ENCODE peak calls at places on chromosomes 12 and 14, in seven cellular contexts. U is aorta, T is SJSA1, F is body of pancreas, L is tibial artery, N is HCT116, X is ovary. A is an unnamed sample. For H3K9me3, the result is how much of the 10 kb centered on the place peaks cover.

GRCh38 chr12:116687888-116688287 is 50.0 kb downstream of the SPRING1 start:
- DNase-seq in U (peak), T (no peak), F (peak), L (peak), N (peak), X (no peak), A (no peak)

GRCh38 chr14:26526132-26526531 is 71.7 kb downstream of the NOVA1 start:
- DNase-seq in U (no peak), T (no peak), F (no peak), L (no peak), N (no peak), X (no peak), A (no peak)

GRCh38 chr12:120652671-120653435 is 12.4 kb downstream of the CABP1 start:
- DNase-seq in U (peak), T (no peak), F (no peak), L (peak), N (no peak), X (no peak), A (no peak)

GRCh38 chr14:81402123-81402495 is 2.0 kb upstream of the STON2 start:
- DNase-seq in U (no peak), T (no peak), F (no peak), L (no peak), N (no peak), X (no peak), A (no peak)

GRCh38 chr14:54976316-54976715 is 50.6 kb downstream of the WDHD1 start:
- DNase-seq in U (no peak), T (peak), F (no peak), L (no peak), N (no peak), X (no peak), A (no peak)

GRCh38 chr12:84994436-84994835 is 41.6 kb downstream of the TSPAN19 start:
- DNase-seq in U (no peak), T (no peak), F (no peak), L (no peak), N (no peak), X (no peak), A (no peak)

GRCh38 chr12:202081-202731 is 11.8 kb downstream of the SLC6A12 start:
- DNase-seq in U (peak), T (no peak), F (no peak), L (no peak), N (no peak), X (no peak), A (no peak)

GRCh38 chr12:100955139-100955538 is 160.6 kb downstream of the ANO4 start:
- DNase-seq in U (peak), T (peak), F (no peak), L (no peak), N (no peak), X (peak), A (no peak)

GRCh38 chr14:66804141-66804540 is 296.2 kb downstream of the GPHN start:
- DNase-seq in U (no peak), T (no peak), F (no peak), L (no peak), N (no peak), X (no peak), A (no peak)

GRCh38 chr14:33357225-33358010 is 418.7 kb downstream of the NPAS3 start:
- DNase-seq in U (no peak), T (no peak), F (peak), L (no peak), N (no peak), X (no peak), A (no peak)

GRCh38 chr14:61347771-61348443 is 26.5 kb downstream of the PRKCH start:
- DNase-seq in U (no peak), T (no peak), F (no peak), L (no peak), N (no peak), X (no peak), A (no peak)

GRCh38 chr14:90696728-90697127 is 119.5 kb downstream of the TTC7B start:
- DNase-seq in U (no peak), T (no peak), F (no peak), L (no peak), N (no peak), X (no peak), A (no peak)

GRCh38 chr12:59972941-59973340 is 377.1 kb downstream of the SLC16A7 start:
- DNase-seq in U (no peak), T (no peak), F (no peak), L (no peak), N (peak), X (no peak), A (no peak)

GRCh38 chr14:96582641-96582980 is 80.4 kb downstream of the PAPOLA start:
- DNase-seq in U (no peak), T (no peak), F (no peak), L (no peak), N (no peak), X (no peak), A (no peak)

GRCh38 chr12:116979109-116979508 is 68.4 kb downstream of the FBXW8 start:
- DNase-seq in U (no peak), T (no peak), F (no peak), L (no peak), N (no peak), X (no peak), A (no peak)

GRCh38 chr12:30067156-30067555 is 283.4 kb upstream of the TMTC1 start:
- DNase-seq in U (no peak), T (no peak), F (no peak), L (no peak), N (no peak), X (no peak), A (no peak)

GRCh38 chr14:23186913-23187654 is 3.6 kb upstream of the SLC7A8 start:
- DNase-seq in U (no peak), T (no peak), F (peak), L (no peak), N (peak), X (no peak), A (no peak)

GRCh38 chr12:117646595-117646994 is 285.2 kb upstream of the NOS1 start:
- DNase-seq in U (no peak), T (no peak), F (no peak), L (no peak), N (no peak), X (no peak), A (no peak)

GRCh38 chr14:38867561-38868150 is 235.4 kb downstream of the SEC23A start:
- DNase-seq in U (no peak), T (peak), F (peak), L (peak), N (peak), X (peak), A (no peak)

GRCh38 chr12:27709932-27710591 is 570 bp upstream of the MRPS35 start:
- DNase-seq in U (no peak), T (no peak), F (peak), L (no peak), N (no peak), X (no peak), A (no peak)

GRCh38 chr14:68250950-68251765 is 431.6 kb downstream of the RAD51B start:
- DNase-seq in U (no peak), T (no peak), F (no peak), L (no peak), N (no peak), X (no peak), A (no peak)

GRCh38 chr12:30796508-30796780 is 41.7 kb upstream of the CAPRIN2 start:
- DNase-seq in U (peak), T (no peak), F (peak), L (peak), N (no peak), X (peak), A (no peak)

GRCh38 chr14:69314327-69314726 is 54.4 kb downstream of the GALNT16 start:
- DNase-seq in U (peak), T (no peak), F (no peak), L (peak), N (no peak), X (no peak), A (no peak)

GRCh38 chr12:94208433-94208921 is 60.1 kb downstream of the PLXNC1 start:
- DNase-seq in U (no peak), T (no peak), F (no peak), L (no peak), N (no peak), X (peak), A (no peak)

GRCh38 chr14:61140872-61141271 is 140.3 kb downstream of the TMEM30B start:
- DNase-seq in U (no peak), T (no peak), F (no peak), L (no peak), N (peak), X (no peak), A (no peak)

GRCh38 chr12:45966486-45966885 is 23.9 kb downstream of the SCAF11 start:
- DNase-seq in U (no peak), T (peak), F (no peak), L (no peak), N (no peak), X (no peak), A (no peak)

GRCh38 chr12:106333010-106333409 is 24.5 kb upstream of the POLR3B start:
- DNase-seq in U (no peak), T (no peak), F (no peak), L (no peak), N (no peak), X (no peak), A (no peak)

GRCh38 chr12:46373303-46374182 is 970 bp upstream of the SLC38A2 start:
- DNase-seq in U (peak), T (peak), F (peak), L (peak), N (no peak), X (peak), A (peak)

GRCh38 chr14:44846232-44846824 is 115.4 kb downstream of the KLHL28 start:
- DNase-seq in U (no peak), T (peak), F (no peak), L (no peak), N (peak), X (no peak), A (no peak)

GRCh38 chr12:29380536-29381523 is at the start of gene ERGIC2:
- DNase-seq in U (peak), T (peak), F (peak), L (peak), N (peak), X (peak), A (peak)

GRCh38 chr12:32400114-32400672 is 835 bp downstream of the FGD4 start:
- DNase-seq in U (no peak), T (no peak), F (no peak), L (no peak), N (peak), X (no peak), A (no peak)

GRCh38 chr12:95473440-95473946 is 459 bp upstream of the METAP2 start:
- DNase-seq in U (no peak), T (peak), F (peak), L (peak), N (peak), X (peak), A (no peak)

GRCh38 chr14:68632591-68632895 is 160.3 kb downstream of the ZFP36L1 start:
- DNase-seq in U (peak), T (no peak), F (no peak), L (no peak), N (no peak), X (no peak), A (no peak)

GRCh38 chr12:39935275-39935674 is 170.6 kb downstream of the SLC2A13 start:
- DNase-seq in U (no peak), T (no peak), F (no peak), L (no peak), N (no peak), X (no peak), A (no peak)

GRCh38 chr12:93894391-93895095 is 217.4 kb downstream of the CRADD start:
- DNase-seq in U (peak), T (no peak), F (peak), L (peak), N (no peak), X (peak), A (no peak)

GRCh38 chr14:55426881-55427280 is 13.5 kb downstream of the TBPL2 start:
- DNase-seq in U (no peak), T (no peak), F (no peak), L (no peak), N (no peak), X (no peak), A (no peak)

GRCh38 chr12:43277630-43278267 is 274.3 kb downstream of the ADAMTS20 start:
- DNase-seq in U (no peak), T (peak), F (no peak), L (no peak), N (no peak), X (no peak), A (no peak)

GRCh38 chr14:68961781-68962584 is 17.1 kb downstream of the ACTN1 start:
- DNase-seq in U (peak), T (peak), F (peak), L (peak), N (no peak), X (no peak), A (no peak)

GRCh38 chr12:990308-990648 is 745 bp upstream of the ERC1 start:
- DNase-seq in U (peak), T (no peak), F (peak), L (peak), N (no peak), X (peak), A (peak)

GRCh38 chr14:96424104-96424989 is 32.4 kb downstream of the AK7 start:
- DNase-seq in U (peak), T (peak), F (peak), L (no peak), N (peak), X (no peak), A (no peak)

DNA sequence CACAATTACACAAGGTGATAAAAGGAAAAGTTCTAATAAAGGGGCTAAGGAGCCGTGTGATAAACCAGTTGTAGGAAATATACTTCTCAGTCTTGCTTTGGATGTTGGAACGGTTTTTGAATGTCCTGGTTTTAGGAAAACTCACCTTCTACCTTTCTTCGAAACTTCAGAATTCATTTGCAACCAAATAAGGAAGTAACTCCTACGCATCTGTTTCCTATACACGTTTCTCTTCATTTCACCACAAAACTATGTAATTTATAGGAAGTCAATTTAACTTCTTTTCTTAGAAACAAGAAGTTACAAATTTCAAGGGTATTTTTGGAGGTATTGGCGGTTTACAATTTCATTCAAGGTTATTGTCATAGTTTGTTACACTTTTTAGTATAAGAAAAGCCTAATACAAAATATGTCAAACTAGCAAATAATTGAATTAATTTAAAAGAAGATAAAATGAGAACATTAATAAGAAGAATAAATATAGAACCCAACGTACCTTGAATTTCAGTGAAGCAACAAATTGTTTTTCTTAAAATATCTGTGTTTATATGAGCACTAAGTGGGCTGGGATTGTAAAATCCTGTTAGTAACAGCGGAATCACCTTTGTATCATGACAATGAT is 33.2 kb upstream of the CD69 start:
- DNase-seq in U (no peak), T (no peak), F (no peak), L (no peak), N (no peak), X (no peak), A (no peak)
- H3K9me3 ChIP-seq in U (under half), T (under half), F (under half), L (under half), N (under half), X (under half), A (under half)

GRCh38 chr12:128876559-128876958 is 23.3 kb downstream of the GLT1D1 start:
- DNase-seq in U (no peak), T (no peak), F (no peak), L (no peak), N (no peak), X (no peak), A (no peak)
- H3K9me3 ChIP-seq in U (under half), T (under half), F (under half), L (under half), N (under half), X (under half), A (under half)

DNA sequence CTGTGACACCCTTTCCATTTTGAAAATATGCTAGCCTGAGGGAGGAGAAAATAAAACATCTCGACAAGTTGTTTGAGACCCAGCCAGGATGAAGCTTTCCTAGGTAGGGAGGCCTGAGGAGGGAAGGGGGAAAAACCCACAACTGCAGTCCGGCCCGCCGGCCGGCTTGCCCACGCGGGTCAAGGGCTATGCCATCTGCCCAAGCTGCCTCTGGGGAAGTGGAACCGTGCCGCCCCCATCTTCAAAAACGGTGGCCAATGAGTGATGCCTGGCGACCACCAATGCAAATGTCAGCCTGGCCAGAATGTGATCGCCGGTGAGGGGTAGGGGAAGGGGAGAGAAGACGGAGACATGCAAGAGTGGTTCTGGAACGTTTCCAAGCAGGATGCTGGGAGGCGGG is 263.5 kb upstream of the ALG10B start:
- DNase-seq in U (no peak), T (no peak), F (no peak), L (no peak), N (no peak), X (no peak), A (no peak)
- H3K9me3 ChIP-seq in U (under half), T (under half), F (under half), L (under half), N (under half), X (under half), A (under half)

DNA sequence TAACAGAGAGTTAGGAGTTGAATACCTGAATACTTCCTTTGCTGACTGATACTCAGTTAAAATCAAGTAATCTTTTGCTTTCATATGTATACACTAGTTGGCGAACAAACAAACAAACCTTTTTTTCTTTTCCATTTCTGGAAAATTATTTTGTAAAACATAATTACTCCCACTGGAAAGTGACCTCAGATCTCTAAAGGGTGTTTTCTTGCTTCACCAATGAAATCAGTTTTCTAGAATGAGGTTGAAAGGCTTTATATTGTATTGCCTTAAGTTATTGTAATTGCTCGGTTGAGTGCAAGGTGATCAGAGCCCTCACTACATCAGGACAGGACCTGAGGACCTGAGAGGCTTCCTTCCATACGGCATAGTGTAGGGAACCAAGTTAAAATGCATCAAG is at the start of gene OR4K1:
- DNase-seq in U (no peak), T (no peak), F (no peak), L (no peak), N (no peak), X (no peak), A (no peak)
- H3K9me3 ChIP-seq in U (under half), T (under half), F (under half), L (under half), N (under half), X (under half), A (under half)

DNA sequence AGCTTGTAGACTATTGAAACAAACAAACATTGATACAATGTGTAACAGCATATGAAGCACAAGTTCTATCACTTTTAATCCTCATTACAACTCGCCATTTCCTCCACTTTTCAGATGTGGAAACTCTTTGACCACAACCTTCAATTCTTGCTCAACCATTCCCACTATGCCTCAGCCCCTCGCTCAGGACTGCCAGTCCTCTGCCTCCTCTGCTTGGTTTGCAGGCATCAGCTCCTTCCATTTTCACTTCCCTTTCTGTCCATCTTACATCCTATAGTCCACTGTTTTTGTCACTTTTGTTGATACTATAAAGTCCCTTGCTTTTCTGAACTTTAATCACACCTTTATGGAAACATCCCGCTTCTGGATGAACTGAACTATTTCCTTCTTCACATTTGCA is 28.2 kb upstream of the CD27 start:
- DNase-seq in U (no peak), T (no peak), F (no peak), L (no peak), N (no peak), X (no peak), A (no peak)
- H3K9me3 ChIP-seq in U (under half), T (under half), F (under half), L (under half), N (under half), X (under half), A (under half)

DNA sequence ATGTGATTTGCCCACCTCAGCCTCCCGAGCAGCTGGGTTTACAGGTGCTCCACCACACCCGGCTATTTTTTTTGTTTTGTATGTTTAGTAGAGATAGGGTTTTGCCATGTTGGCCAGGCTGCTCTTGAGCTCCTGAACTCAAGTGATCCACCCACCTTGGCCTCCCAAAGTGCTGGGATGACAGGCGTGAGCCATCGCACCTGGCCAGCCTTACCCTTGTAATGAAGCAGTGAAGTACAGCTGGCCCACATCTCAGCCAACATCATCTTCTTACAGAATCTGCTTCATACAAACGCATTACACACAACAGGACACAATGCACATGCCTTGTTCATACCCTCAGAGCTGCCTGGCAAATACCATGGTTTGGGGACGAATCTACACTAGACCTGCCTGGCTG is 31.3 kb upstream of the CHFR start:
- DNase-seq in U (no peak), T (peak), F (no peak), L (no peak), N (no peak), X (no peak), A (no peak)
- H3K9me3 ChIP-seq in U (under half), T (half or more), F (half or more), L (half or more), N (under half), X (under half), A (under half)

GRCh38 chr12:124750149-124750656 is 113.5 kb downstream of the SCARB1 start:
- DNase-seq in U (no peak), T (no peak), F (no peak), L (no peak), N (no peak), X (no peak), A (no peak)

GRCh38 chr12:124751654-124752355 is 111.9 kb downstream of the SCARB1 start:
- DNase-seq in U (no peak), T (no peak), F (no peak), L (no peak), N (no peak), X (no peak), A (no peak)

GRCh38 chr12:124747426-124748161 is 116.1 kb downstream of the SCARB1 start:
- DNase-seq in U (no peak), T (peak), F (no peak), L (no peak), N (no peak), X (no peak), A (no peak)

GRCh38 chr12:124750787-124751471 is 112.7 kb downstream of the SCARB1 start:
- DNase-seq in U (no peak), T (no peak), F (no peak), L (no peak), N (no peak), X (no peak), A (no peak)

DNA sequence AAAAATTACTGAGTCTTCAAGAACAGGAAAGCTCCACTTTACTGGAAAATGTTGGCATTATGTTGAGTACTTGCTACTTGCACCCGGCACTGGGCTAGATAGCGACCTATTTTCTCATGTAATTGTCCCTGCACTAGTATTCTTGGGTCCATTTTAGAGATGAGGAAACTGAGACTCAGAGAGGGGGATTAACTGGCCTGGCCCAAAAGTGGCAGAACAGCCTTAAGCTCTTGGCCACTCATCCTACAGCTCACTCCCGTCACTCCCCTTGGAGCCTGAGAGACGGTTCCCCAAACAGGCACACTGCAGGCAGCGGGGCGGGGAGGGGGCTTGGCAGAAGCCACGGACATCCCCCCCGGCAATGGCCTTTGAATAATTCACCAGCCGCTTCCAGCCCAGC is 113.9 kb downstream of the SCARB1 start:
- DNase-seq in U (no peak), T (no peak), F (no peak), L (no peak), N (no peak), X (no peak), A (no peak)
- H3K9me3 ChIP-seq in U (under half), T (under half), F (under half), L (under half), N (under half), X (under half), A (under half)

A was measured in T-helper 17 cell.